ENCODE peak calls at places on chromosomes 4 and X, in nine cellular contexts. One of them, this sample, is unnamed.

GRCh38 chr4:139641218-139641617 is 24.4 kb upstream of the MGST2 start:
- DNase-seq in effector CD8-positive, alpha-beta T cell: no peak
- DNase-seq in iris pigment epithelial cell: peak
- DNase-seq in T-helper 2 cell: no peak
- DNase-seq in AG09319: no peak
- DNase-seq in Karpas-422: no peak
- DNase-seq in activated T-cell treated with anti-CD3 and anti-CD28 coated beads, Interleukin-2, amount 50 U/mL, for 24 hours: no peak
- DNase-seq in stimulated activated effector memory CD8-positive, alpha-beta T cell treated with anti-CD3 and anti-CD28 coated beads, Interleukin-12 subunit alpha, Interleukin-12 subunit beta, amount 100 ng/mL, for 72 hours: no peak
- DNase-seq in neural progenitor cell: no peak
- DNase-seq in this sample: no peak

GRCh38 chrX:79138658-79139241 is 5.7 kb upstream of the GPR174 start:
- DNase-seq in effector CD8-positive, alpha-beta T cell: no peak
- DNase-seq in iris pigment epithelial cell: no peak
- DNase-seq in T-helper 2 cell: peak
- DNase-seq in AG09319: no peak
- DNase-seq in Karpas-422: peak
- DNase-seq in activated T-cell treated with anti-CD3 and anti-CD28 coated beads, Interleukin-2, amount 50 U/mL, for 24 hours: no peak
- DNase-seq in stimulated activated effector memory CD8-positive, alpha-beta T cell treated with anti-CD3 and anti-CD28 coated beads, Interleukin-12 subunit alpha, Interleukin-12 subunit beta, amount 100 ng/mL, for 72 hours: no peak
- DNase-seq in neural progenitor cell: no peak
- DNase-seq in this sample: no peak

GRCh38 chrX:29687687-29688086 is 527.7 kb upstream of the MAGEB2 start:
- DNase-seq in effector CD8-positive, alpha-beta T cell: no peak
- DNase-seq in iris pigment epithelial cell: peak
- DNase-seq in T-helper 2 cell: no peak
- DNase-seq in AG09319: no peak
- DNase-seq in Karpas-422: no peak
- DNase-seq in activated T-cell treated with anti-CD3 and anti-CD28 coated beads, Interleukin-2, amount 50 U/mL, for 24 hours: no peak
- DNase-seq in stimulated activated effector memory CD8-positive, alpha-beta T cell treated with anti-CD3 and anti-CD28 coated beads, Interleukin-12 subunit alpha, Interleukin-12 subunit beta, amount 100 ng/mL, for 72 hours: no peak
- DNase-seq in neural progenitor cell: no peak
- DNase-seq in this sample: peak

GRCh38 chrX:13048265-13048664 is 3.8 kb upstream of the FAM9C start:
- DNase-seq in effector CD8-positive, alpha-beta T cell: no peak
- DNase-seq in iris pigment epithelial cell: peak
- DNase-seq in T-helper 2 cell: no peak
- DNase-seq in AG09319: no peak
- DNase-seq in Karpas-422: no peak
- DNase-seq in activated T-cell treated with anti-CD3 and anti-CD28 coated beads, Interleukin-2, amount 50 U/mL, for 24 hours: no peak
- DNase-seq in stimulated activated effector memory CD8-positive, alpha-beta T cell treated with anti-CD3 and anti-CD28 coated beads, Interleukin-12 subunit alpha, Interleukin-12 subunit beta, amount 100 ng/mL, for 72 hours: no peak
- DNase-seq in neural progenitor cell: no peak
- DNase-seq in this sample: no peak

GRCh38 chrX:150581093-150581775 is 12.8 kb downstream of the MTM1 start:
- DNase-seq in effector CD8-positive, alpha-beta T cell: no peak
- DNase-seq in iris pigment epithelial cell: peak
- DNase-seq in T-helper 2 cell: no peak
- DNase-seq in AG09319: no peak
- DNase-seq in Karpas-422: no peak
- DNase-seq in activated T-cell treated with anti-CD3 and anti-CD28 coated beads, Interleukin-2, amount 50 U/mL, for 24 hours: no peak
- DNase-seq in stimulated activated effector memory CD8-positive, alpha-beta T cell treated with anti-CD3 and anti-CD28 coated beads, Interleukin-12 subunit alpha, Interleukin-12 subunit beta, amount 100 ng/mL, for 72 hours: no peak
- DNase-seq in neural progenitor cell: no peak
- DNase-seq in this sample: peak

GRCh38 chrX:508163-508562 is 121.5 kb upstream of the PPP2R3B start:
- DNase-seq in effector CD8-positive, alpha-beta T cell: no peak
- DNase-seq in iris pigment epithelial cell: no peak
- DNase-seq in T-helper 2 cell: no peak
- DNase-seq in AG09319: no peak
- DNase-seq in Karpas-422: no peak
- DNase-seq in activated T-cell treated with anti-CD3 and anti-CD28 coated beads, Interleukin-2, amount 50 U/mL, for 24 hours: no peak
- DNase-seq in stimulated activated effector memory CD8-positive, alpha-beta T cell treated with anti-CD3 and anti-CD28 coated beads, Interleukin-12 subunit alpha, Interleukin-12 subunit beta, amount 100 ng/mL, for 72 hours: no peak
- DNase-seq in neural progenitor cell: no peak
- DNase-seq in this sample: no peak

GRCh38 chrX:1486177-1486576 is 33.5 kb upstream of the ASMTL start:
- DNase-seq in effector CD8-positive, alpha-beta T cell: no peak
- DNase-seq in iris pigment epithelial cell: no peak
- DNase-seq in T-helper 2 cell: no peak
- DNase-seq in AG09319: no peak
- DNase-seq in Karpas-422: no peak
- DNase-seq in activated T-cell treated with anti-CD3 and anti-CD28 coated beads, Interleukin-2, amount 50 U/mL, for 24 hours: peak
- DNase-seq in stimulated activated effector memory CD8-positive, alpha-beta T cell treated with anti-CD3 and anti-CD28 coated beads, Interleukin-12 subunit alpha, Interleukin-12 subunit beta, amount 100 ng/mL, for 72 hours: no peak
- DNase-seq in neural progenitor cell: no peak
- DNase-seq in this sample: no peak

GRCh38 chr4:6565691-6566431 is 9.1 kb upstream of the MAN2B2 start:
- DNase-seq in effector CD8-positive, alpha-beta T cell: no peak
- DNase-seq in iris pigment epithelial cell: no peak
- DNase-seq in T-helper 2 cell: no peak
- DNase-seq in AG09319: no peak
- DNase-seq in Karpas-422: no peak
- DNase-seq in activated T-cell treated with anti-CD3 and anti-CD28 coated beads, Interleukin-2, amount 50 U/mL, for 24 hours: no peak
- DNase-seq in stimulated activated effector memory CD8-positive, alpha-beta T cell treated with anti-CD3 and anti-CD28 coated beads, Interleukin-12 subunit alpha, Interleukin-12 subunit beta, amount 100 ng/mL, for 72 hours: no peak
- DNase-seq in neural progenitor cell: no peak
- DNase-seq in this sample: no peak

GRCh38 chr4:15341733-15342300 is 86.0 kb upstream of the C1QTNF7 start:
- DNase-seq in effector CD8-positive, alpha-beta T cell: no peak
- DNase-seq in iris pigment epithelial cell: no peak
- DNase-seq in T-helper 2 cell: no peak
- DNase-seq in AG09319: no peak
- DNase-seq in Karpas-422: no peak
- DNase-seq in activated T-cell treated with anti-CD3 and anti-CD28 coated beads, Interleukin-2, amount 50 U/mL, for 24 hours: no peak
- DNase-seq in stimulated activated effector memory CD8-positive, alpha-beta T cell treated with anti-CD3 and anti-CD28 coated beads, Interleukin-12 subunit alpha, Interleukin-12 subunit beta, amount 100 ng/mL, for 72 hours: no peak
- DNase-seq in neural progenitor cell: no peak
- DNase-seq in this sample: no peak

GRCh38 chr4:128480945-128481344 is 193.3 kb upstream of the PGRMC2 start:
- DNase-seq in effector CD8-positive, alpha-beta T cell: no peak
- DNase-seq in iris pigment epithelial cell: no peak
- DNase-seq in T-helper 2 cell: no peak
- DNase-seq in AG09319: no peak
- DNase-seq in Karpas-422: no peak
- DNase-seq in activated T-cell treated with anti-CD3 and anti-CD28 coated beads, Interleukin-2, amount 50 U/mL, for 24 hours: no peak
- DNase-seq in stimulated activated effector memory CD8-positive, alpha-beta T cell treated with anti-CD3 and anti-CD28 coated beads, Interleukin-12 subunit alpha, Interleukin-12 subunit beta, amount 100 ng/mL, for 72 hours: no peak
- DNase-seq in neural progenitor cell: no peak
- DNase-seq in this sample: no peak

GRCh38 chrX:132671229-132671641 is 182.4 kb upstream of the MBNL3 start:
- DNase-seq in effector CD8-positive, alpha-beta T cell: no peak
- DNase-seq in iris pigment epithelial cell: peak
- DNase-seq in T-helper 2 cell: no peak
- DNase-seq in AG09319: no peak
- DNase-seq in Karpas-422: no peak
- DNase-seq in activated T-cell treated with anti-CD3 and anti-CD28 coated beads, Interleukin-2, amount 50 U/mL, for 24 hours: no peak
- DNase-seq in stimulated activated effector memory CD8-positive, alpha-beta T cell treated with anti-CD3 and anti-CD28 coated beads, Interleukin-12 subunit alpha, Interleukin-12 subunit beta, amount 100 ng/mL, for 72 hours: no peak
- DNase-seq in neural progenitor cell: peak
- DNase-seq in this sample: no peak

GRCh38 chrX:133085785-133086184 is 11.1 kb downstream of the USP26 start:
- DNase-seq in effector CD8-positive, alpha-beta T cell: no peak
- DNase-seq in iris pigment epithelial cell: no peak
- DNase-seq in T-helper 2 cell: no peak
- DNase-seq in AG09319: no peak
- DNase-seq in Karpas-422: no peak
- DNase-seq in activated T-cell treated with anti-CD3 and anti-CD28 coated beads, Interleukin-2, amount 50 U/mL, for 24 hours: no peak
- DNase-seq in stimulated activated effector memory CD8-positive, alpha-beta T cell treated with anti-CD3 and anti-CD28 coated beads, Interleukin-12 subunit alpha, Interleukin-12 subunit beta, amount 100 ng/mL, for 72 hours: no peak
- DNase-seq in neural progenitor cell: no peak
- DNase-seq in this sample: no peak

GRCh38 chrX:153519569-153520285 is 2.3 kb downstream of the ATP2B3 start:
- DNase-seq in effector CD8-positive, alpha-beta T cell: no peak
- DNase-seq in iris pigment epithelial cell: peak
- DNase-seq in T-helper 2 cell: no peak
- DNase-seq in AG09319: no peak
- DNase-seq in Karpas-422: no peak
- DNase-seq in activated T-cell treated with anti-CD3 and anti-CD28 coated beads, Interleukin-2, amount 50 U/mL, for 24 hours: no peak
- DNase-seq in stimulated activated effector memory CD8-positive, alpha-beta T cell treated with anti-CD3 and anti-CD28 coated beads, Interleukin-12 subunit alpha, Interleukin-12 subunit beta, amount 100 ng/mL, for 72 hours: no peak
- DNase-seq in neural progenitor cell: no peak
- DNase-seq in this sample: no peak

GRCh38 chr4:40675166-40675565 is 45.5 kb upstream of the RBM47 start:
- DNase-seq in effector CD8-positive, alpha-beta T cell: no peak
- DNase-seq in iris pigment epithelial cell: no peak
- DNase-seq in T-helper 2 cell: no peak
- DNase-seq in AG09319: no peak
- DNase-seq in Karpas-422: no peak
- DNase-seq in activated T-cell treated with anti-CD3 and anti-CD28 coated beads, Interleukin-2, amount 50 U/mL, for 24 hours: no peak
- DNase-seq in stimulated activated effector memory CD8-positive, alpha-beta T cell treated with anti-CD3 and anti-CD28 coated beads, Interleukin-12 subunit alpha, Interleukin-12 subunit beta, amount 100 ng/mL, for 72 hours: no peak
- DNase-seq in neural progenitor cell: no peak
- DNase-seq in this sample: no peak

GRCh38 chr4:2408401-2408958 is 10.0 kb downstream of the ZFYVE28 start:
- DNase-seq in effector CD8-positive, alpha-beta T cell: no peak
- DNase-seq in iris pigment epithelial cell: no peak
- DNase-seq in T-helper 2 cell: peak
- DNase-seq in AG09319: no peak
- DNase-seq in Karpas-422: peak
- DNase-seq in activated T-cell treated with anti-CD3 and anti-CD28 coated beads, Interleukin-2, amount 50 U/mL, for 24 hours: no peak
- DNase-seq in stimulated activated effector memory CD8-positive, alpha-beta T cell treated with anti-CD3 and anti-CD28 coated beads, Interleukin-12 subunit alpha, Interleukin-12 subunit beta, amount 100 ng/mL, for 72 hours: no peak
- DNase-seq in neural progenitor cell: no peak
- DNase-seq in this sample: no peak

GRCh38 chrX:108312938-108313337 is 125.3 kb downstream of the COL4A6 start:
- DNase-seq in effector CD8-positive, alpha-beta T cell: no peak
- DNase-seq in iris pigment epithelial cell: peak
- DNase-seq in T-helper 2 cell: no peak
- DNase-seq in AG09319: peak
- DNase-seq in Karpas-422: no peak
- DNase-seq in activated T-cell treated with anti-CD3 and anti-CD28 coated beads, Interleukin-2, amount 50 U/mL, for 24 hours: no peak
- DNase-seq in stimulated activated effector memory CD8-positive, alpha-beta T cell treated with anti-CD3 and anti-CD28 coated beads, Interleukin-12 subunit alpha, Interleukin-12 subunit beta, amount 100 ng/mL, for 72 hours: no peak
- DNase-seq in neural progenitor cell: peak
- DNase-seq in this sample: peak

GRCh38 chr4:89056292-89056952 is 563 bp downstream of the FAM13A start:
- DNase-seq in effector CD8-positive, alpha-beta T cell: no peak
- DNase-seq in iris pigment epithelial cell: no peak
- DNase-seq in T-helper 2 cell: no peak
- DNase-seq in AG09319: no peak
- DNase-seq in Karpas-422: no peak
- DNase-seq in activated T-cell treated with anti-CD3 and anti-CD28 coated beads, Interleukin-2, amount 50 U/mL, for 24 hours: no peak
- DNase-seq in stimulated activated effector memory CD8-positive, alpha-beta T cell treated with anti-CD3 and anti-CD28 coated beads, Interleukin-12 subunit alpha, Interleukin-12 subunit beta, amount 100 ng/mL, for 72 hours: no peak
- DNase-seq in neural progenitor cell: no peak
- DNase-seq in this sample: no peak

GRCh38 chr4:85459736-85460135 is 15.2 kb upstream of the ARHGAP24 start:
- DNase-seq in effector CD8-positive, alpha-beta T cell: no peak
- DNase-seq in iris pigment epithelial cell: no peak
- DNase-seq in T-helper 2 cell: no peak
- DNase-seq in AG09319: no peak
- DNase-seq in Karpas-422: no peak
- DNase-seq in activated T-cell treated with anti-CD3 and anti-CD28 coated beads, Interleukin-2, amount 50 U/mL, for 24 hours: no peak
- DNase-seq in stimulated activated effector memory CD8-positive, alpha-beta T cell treated with anti-CD3 and anti-CD28 coated beads, Interleukin-12 subunit alpha, Interleukin-12 subunit beta, amount 100 ng/mL, for 72 hours: no peak
- DNase-seq in neural progenitor cell: no peak
- DNase-seq in this sample: no peak

This sample was measured in endothelial cell of umbilical vein.